ENCODE peak calls at places on chromosomes 2 and 18, in six cellular contexts. C is GM12865, A is suprapubic skin, H is left ventricle myocardium inferior, G is uterus, X is prostate gland. N is an unnamed sample.
A peak's percentile ranks its signal among the peaks of the same experiment; 100 is the strongest.

GRCh38 chr2:88136817-88137216 is 9.0 kb upstream of the FABP1 start:
- DNase-seq in C (no peak), A (no peak), H (no peak), G (no peak), X (no peak), N (no peak)

GRCh38 chr2:130337735-130338325 is 4.9 kb upstream of the IMP4 start:
- DNase-seq in C (no peak), A (no peak), H (no peak), G (no peak), X (no peak), N (peak; percentile 61)

GRCh38 chr18:51110073-51110797 is 80.2 kb downstream of the SMAD4 start:
- DNase-seq in C (peak; percentile 63), A (no peak), H (peak; percentile 57), G (peak; percentile 18), X (peak; percentile 35), N (peak; percentile 68)

GRCh38 chr2:54666131-54666637 is 57.3 kb upstream of the EML6 start:
- DNase-seq in C (no peak), A (no peak), H (peak; percentile 59), G (peak; percentile 82), X (peak; percentile 62), N (peak; percentile 70)

GRCh38 chr2:118848381-118849225 is 1.2 kb upstream of the EN1 start:
- DNase-seq in C (no peak), A (peak; percentile 68), H (no peak), G (no peak), X (no peak), N (no peak)

GRCh38 chr2:144194331-144195071 is 325.4 kb downstream of the ZEB2 start:
- DNase-seq in C (no peak), A (no peak), H (no peak), G (no peak), X (no peak), N (no peak)

GRCh38 chr2:96730212-96730611 is 9.7 kb downstream of the LMAN2L start:
- DNase-seq in C (no peak), A (no peak), H (no peak), G (no peak), X (no peak), N (peak; percentile 17)

GRCh38 chr2:212416126-212416525 is 122.5 kb downstream of the ERBB4 start:
- DNase-seq in C (no peak), A (no peak), H (no peak), G (no peak), X (no peak), N (no peak)

GRCh38 chr18:25164211-25164836 is 187.6 kb downstream of the ZNF521 start:
- DNase-seq in C (peak; percentile 56), A (no peak), H (no peak), G (no peak), X (no peak), N (no peak)

GRCh38 chr2:71326968-71327367 is 4.6 kb upstream of the ZNF638 start:
- DNase-seq in C (no peak), A (no peak), H (no peak), G (no peak), X (no peak), N (no peak)

GRCh38 chr2:84314901-84315330 is 144.2 kb downstream of the SUCLG1 start:
- DNase-seq in C (peak; percentile 77), A (no peak), H (peak; percentile 67), G (peak; percentile 16), X (peak; percentile 74), N (peak; percentile 46)

GRCh38 chr2:61928816-61929471 is 23.5 kb downstream of the COMMD1 start:
- DNase-seq in C (no peak), A (no peak), H (no peak), G (no peak), X (no peak), N (no peak)

GRCh38 chr2:113406114-113406513 is 31.4 kb upstream of the ZNG1B start:
- DNase-seq in C (peak; percentile 54), A (no peak), H (no peak), G (no peak), X (no peak), N (no peak)

GRCh38 chr2:226115102-226115831 is 684.4 kb downstream of the IRS1 start:
- DNase-seq in C (no peak), A (no peak), H (no peak), G (no peak), X (no peak), N (peak; percentile 95)

GRCh38 chr2:54212456-54212855 is 43.6 kb downstream of the TSPYL6 start:
- DNase-seq in C (no peak), A (no peak), H (no peak), G (no peak), X (no peak), N (peak; percentile 93)

GRCh38 chr2:190205643-190206042 is 114.0 kb downstream of the HIBCH start:
- DNase-seq in C (no peak), A (no peak), H (no peak), G (no peak), X (no peak), N (peak; percentile 63)

GRCh38 chr18:77054288-77054605 is 78.3 kb downstream of the MBP start:
- DNase-seq in C (peak; percentile 44), A (no peak), H (no peak), G (no peak), X (no peak), N (no peak)

GRCh38 chr2:75100011-75100680 is 99.2 kb downstream of the TACR1 start:
- DNase-seq in C (no peak), A (no peak), H (no peak), G (no peak), X (no peak), N (peak; percentile 70)

GRCh38 chr18:67672719-67673118 is 156.2 kb upstream of the DSEL start:
- DNase-seq in C (no peak), A (no peak), H (no peak), G (no peak), X (no peak), N (no peak)

GRCh38 chr18:3213231-3214059 is 6.3 kb downstream of the MYOM1 start:
- DNase-seq in C (peak; percentile 24), A (no peak), H (no peak), G (no peak), X (no peak), N (no peak)

GRCh38 chr2:177746358-177746757 is 326.2 kb downstream of the PDE11A start:
- DNase-seq in C (no peak), A (no peak), H (no peak), G (no peak), X (no peak), N (no peak)

GRCh38 chr2:231877533-231878456 is 48.4 kb downstream of the NPPC start:
- DNase-seq in C (no peak), A (no peak), H (no peak), G (no peak), X (peak; percentile 64), N (no peak)

GRCh38 chr18:10560457-10561045 is 34.7 kb downstream of the NAPG start:
- DNase-seq in C (peak; percentile 83), A (peak; percentile 86), H (peak; percentile 64), G (peak; percentile 66), X (peak; percentile 80), N (peak; percentile 88)

GRCh38 chr2:21331625-21332370 is 208.0 kb downstream of the TDRD15 start:
- DNase-seq in C (no peak), A (no peak), H (no peak), G (no peak), X (no peak), N (no peak)

GRCh38 chr2:21330786-21331391 is 207.1 kb downstream of the TDRD15 start:
- DNase-seq in C (no peak), A (no peak), H (no peak), G (no peak), X (no peak), N (no peak)

GRCh38 chr2:21326152-21326551 is 202.4 kb downstream of the TDRD15 start:
- DNase-seq in C (no peak), A (no peak), H (no peak), G (no peak), X (no peak), N (no peak)
- TF ChIP-seq CTCF in C (no peak), A (no peak), H (no peak), G (no peak), X (no peak), N (no peak)

GRCh38 chr18:70334728-70335329 is 46.0 kb downstream of the SOCS6 start:
- DNase-seq in C (no peak), A (no peak), H (no peak), G (no peak), X (no peak), N (peak; percentile 52)

GRCh38 chr18:70338890-70339289 is 50.0 kb downstream of the SOCS6 start:
- DNase-seq in C (no peak), A (no peak), H (no peak), G (no peak), X (no peak), N (no peak)

GRCh38 chr18:70339915-70340314 is 51.1 kb downstream of the SOCS6 start:
- DNase-seq in C (no peak), A (no peak), H (no peak), G (no peak), X (no peak), N (no peak)

GRCh38 chr18:70335892-70336726 is 47.3 kb downstream of the SOCS6 start:
- DNase-seq in C (no peak), A (no peak), H (no peak), G (no peak), X (no peak), N (no peak)

GRCh38 chr18:70337139-70337972 is 48.5 kb downstream of the SOCS6 start:
- DNase-seq in C (peak; percentile 6), A (no peak), H (no peak), G (no peak), X (no peak), N (peak; percentile 92)
- H3K4me3 ChIP-seq in C (no peak overlapping the region), A (no peak overlapping the region), H (peak overlapping the region; percentile 13), G (no peak overlapping the region), X (no peak overlapping the region), N (no peak overlapping the region)

DNA sequence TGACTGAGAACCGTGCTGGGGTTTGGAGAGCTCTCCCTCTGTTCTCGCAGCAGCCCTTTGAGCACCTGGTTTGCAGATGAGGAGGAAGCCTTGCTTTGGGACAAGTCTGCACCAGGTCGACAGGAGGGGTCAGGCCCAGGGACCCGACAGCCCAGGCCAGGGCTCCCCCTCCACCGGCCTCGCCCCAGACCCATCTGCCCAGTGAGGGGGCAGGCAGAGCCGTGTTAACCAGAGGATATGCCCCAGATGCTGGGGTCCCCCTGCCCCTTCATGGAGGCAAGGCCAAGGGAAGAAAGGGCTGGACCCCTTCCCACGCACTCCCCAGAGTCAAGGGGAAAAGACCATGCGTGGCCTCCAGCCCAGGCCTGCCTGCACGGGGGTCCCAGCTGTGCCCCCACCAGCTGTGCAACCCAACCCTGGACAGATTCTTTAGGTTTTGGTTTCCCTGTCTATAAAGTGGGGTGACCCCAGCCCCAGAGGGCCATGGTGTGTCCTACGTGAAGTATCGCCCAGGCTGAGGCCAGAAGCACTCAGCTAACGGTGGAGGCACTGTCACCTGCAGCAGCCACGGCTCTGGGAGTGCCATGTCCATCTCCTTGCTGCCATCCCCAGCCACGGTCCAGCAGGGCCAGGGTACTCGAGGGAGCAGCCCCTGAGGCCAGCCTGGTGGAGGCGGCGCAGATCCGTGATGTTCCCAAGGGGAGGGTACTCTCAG is 4.8 kb upstream of the SNED1 start:
- DNase-seq in C (no peak), A (peak; percentile 74), H (no peak), G (peak; percentile 20), X (no peak), N (peak; percentile 35)
- TF ChIP-seq CTCF in C (no peak), A (no peak), H (no peak), G (no peak), X (no peak), N (no peak)

DNA sequence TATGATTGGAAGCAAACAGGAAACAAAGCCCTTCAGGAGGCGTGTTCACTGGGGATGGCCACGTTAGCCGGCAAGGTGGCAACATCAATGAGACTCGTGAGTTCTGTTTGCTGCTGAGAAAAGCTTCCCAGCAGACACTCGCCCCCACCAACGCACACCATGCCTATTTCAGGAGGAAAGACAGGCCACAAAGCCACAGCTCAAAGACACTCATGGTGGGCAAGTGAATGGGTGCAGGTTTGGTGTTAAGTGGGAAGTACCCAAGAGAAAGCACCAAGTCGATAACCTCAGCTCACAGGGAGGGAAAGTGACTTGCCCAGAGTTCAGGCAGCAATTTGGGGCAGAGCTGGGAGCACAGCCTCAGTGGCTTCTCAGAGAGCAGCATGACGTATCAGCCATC is 10.5 kb upstream of the MTERF4 start:
- DNase-seq in C (peak; percentile 76), A (peak; percentile 38), H (no peak), G (no peak), X (no peak), N (no peak)
- H3K4me3 ChIP-seq in C (peak overlapping the region; percentile 52), A (no peak overlapping the region), H (no peak overlapping the region), G (no peak overlapping the region), X (no peak overlapping the region), N (no peak overlapping the region)

N was measured in foreskin fibroblast.